ENCODE peak calls at places on chromosomes 7 and 10, in ten cellular contexts. G is GM12878, L is adrenal gland, H is IMR-90, D is fibroblast of lung, A is HL-60, R is tibial artery, Q is Peyer's patch, T is uterus, J is psoas muscle. Z is an unnamed sample.

GRCh38 chr10:79070091-79070610 is 1.4 kb downstream of the ZMIZ1 start:
- DNase-seq in G (no peak), A (no peak), Q (peak), R (no peak), T (peak), H (no peak), L (no peak), D (peak), J (peak), Z (peak)

GRCh38 chr7:1961776-1962276 is 270.9 kb downstream of the MAD1L1 start:
- DNase-seq in Q (no peak), G (peak), J (no peak), R (no peak), T (no peak), H (peak), D (peak), A (no peak), L (no peak), Z (no peak)

GRCh38 chr10:124992462-124993344 is 50.8 kb downstream of the ZRANB1 start:
- DNase-seq in H (peak), T (peak), L (peak), R (peak), D (peak), A (peak), Q (peak), J (peak), G (no peak), Z (no peak)

GRCh38 chr10:1939016-1939415 is 201.7 kb upstream of the ADARB2 start:
- DNase-seq in J (no peak), T (no peak), R (no peak), A (no peak), H (no peak), D (no peak), L (no peak), G (no peak), Q (no peak), Z (no peak)

GRCh38 chr7:150383710-150384397 is 4.7 kb downstream of the ZNF775 start:
- DNase-seq in Q (peak), R (no peak), G (no peak), A (no peak), D (no peak), T (no peak), J (no peak), H (no peak), L (no peak), Z (no peak)

GRCh38 chr7:137882261-137882668 is 35.5 kb upstream of the DGKI start:
- DNase-seq in D (peak), G (peak), A (no peak), L (peak), T (peak), Q (no peak), H (peak), J (peak), R (no peak), Z (no peak)

GRCh38 chr7:21076579-21076978 is 289.9 kb upstream of the SP8 start:
- DNase-seq in H (no peak), D (no peak), R (no peak), L (no peak), A (no peak), G (no peak), T (no peak), Q (no peak), J (no peak), Z (no peak)

GRCh38 chr7:23333671-23334246 is 34.6 kb downstream of the MALSU1 start:
- DNase-seq in T (peak), G (no peak), Q (no peak), A (no peak), H (peak), R (peak), D (peak), L (no peak), J (peak), Z (no peak)

GRCh38 chr10:23375366-23375765 is 30.8 kb upstream of the C10orf67 start:
- DNase-seq in T (no peak), L (no peak), D (no peak), Q (no peak), A (no peak), R (no peak), G (no peak), J (no peak), H (no peak), Z (no peak)

GRCh38 chr10:28913436-28913835 is 236.1 kb downstream of the BAMBI start:
- DNase-seq in H (no peak), J (no peak), R (no peak), A (no peak), T (no peak), D (no peak), L (no peak), G (no peak), Q (no peak), Z (peak)

GRCh38 chr10:37707829-37708578 is 149.4 kb downstream of the ZNF248 start:
- DNase-seq in J (no peak), R (no peak), A (no peak), T (no peak), L (peak), H (no peak), G (no peak), D (no peak), Q (no peak), Z (no peak)

GRCh38 chr10:1056326-1057105 is at the start of gene WDR37:
- DNase-seq in Q (peak), H (peak), L (peak), R (peak), J (peak), D (peak), T (peak), A (peak), G (no peak), Z (peak)

GRCh38 chr7:147400221-147400689 is 1190.3 kb upstream of the C7orf33 start:
- DNase-seq in R (no peak), G (no peak), T (no peak), J (no peak), D (peak), L (no peak), A (no peak), Q (no peak), H (peak), Z (no peak)

GRCh38 chr10:24349379-24350110 is 140.6 kb downstream of the KIAA1217 start:
- DNase-seq in T (no peak), A (no peak), D (peak), G (no peak), R (no peak), Q (no peak), L (no peak), H (peak), J (no peak), Z (no peak)

GRCh38 chr7:66145404-66145843 is 30.8 kb downstream of the CRCP start:
- DNase-seq in R (peak), H (peak), L (peak), D (peak), J (peak), T (peak), A (no peak), G (no peak), Q (peak), Z (no peak)

GRCh38 chr7:43658718-43659548 is 70.4 kb downstream of the COA1 start:
- DNase-seq in A (no peak), J (no peak), L (no peak), G (no peak), R (no peak), H (peak), D (peak), Q (no peak), T (no peak), Z (no peak)

GRCh38 chr10:130045091-130045652 is 65.5 kb downstream of the C10orf143 start:
- DNase-seq in H (no peak), T (no peak), G (no peak), D (no peak), R (no peak), Q (peak), J (no peak), A (no peak), L (no peak), Z (peak)

GRCh38 chr10:688287-688620 is 1.2 kb downstream of the DIP2C start:
- DNase-seq in R (no peak), J (no peak), Q (no peak), A (no peak), L (no peak), G (no peak), D (no peak), T (no peak), H (no peak), Z (no peak)

GRCh38 chr10:117694251-117694650 is 151.7 kb downstream of the EMX2 start:
- DNase-seq in Q (no peak), H (no peak), D (no peak), L (no peak), G (no peak), T (no peak), R (no peak), A (no peak), J (no peak), Z (no peak)

GRCh38 chr7:83751217-83751616 is 102.3 kb upstream of the SEMA3E start:
- DNase-seq in L (no peak), Q (no peak), T (no peak), G (no peak), R (no peak), A (no peak), J (no peak), D (peak), H (no peak), Z (no peak)

GRCh38 chr7:70829221-70830059 is 302.5 kb upstream of the GALNT17 start:
- DNase-seq in L (peak), R (peak), H (peak), Q (peak), G (no peak), D (peak), J (peak), A (peak), T (peak), Z (no peak)

GRCh38 chr7:155727616-155728015 is 83.2 kb downstream of the RBM33 start:
- DNase-seq in D (no peak), J (no peak), G (no peak), A (no peak), T (no peak), L (no peak), Q (no peak), H (no peak), R (no peak), Z (no peak)

GRCh38 chr7:66236713-66237303 is 31.7 kb downstream of the TPST1 start:
- DNase-seq in H (no peak), Q (no peak), J (no peak), D (no peak), A (no peak), R (no peak), G (no peak), L (no peak), T (no peak), Z (no peak)

GRCh38 chr7:94115316-94115715 is 111.2 kb upstream of the BET1 start:
- DNase-seq in G (no peak), L (no peak), H (peak), D (no peak), J (no peak), R (no peak), T (no peak), A (no peak), Q (no peak), Z (no peak)

GRCh38 chr7:141537906-141538305 is 13.3 kb upstream of the AGK start:
- DNase-seq in H (no peak), L (no peak), Q (no peak), R (no peak), J (no peak), A (no peak), T (no peak), D (no peak), G (no peak), Z (no peak)

GRCh38 chr10:118625504-118625903 is 30.1 kb upstream of the PRLHR start:
- DNase-seq in T (peak), Q (no peak), D (no peak), L (no peak), G (no peak), H (no peak), R (no peak), A (no peak), J (no peak), Z (no peak)

GRCh38 chr7:88218836-88219605 is 817 bp downstream of the SRI start:
- DNase-seq in A (peak), L (peak), H (peak), G (peak), D (peak), R (peak), Q (peak), J (peak), T (peak), Z (peak)

GRCh38 chr10:120646738-120647427 is 189.9 kb downstream of the PLPP4 start:
- DNase-seq in D (no peak), Q (no peak), H (no peak), T (no peak), L (no peak), G (no peak), J (no peak), R (no peak), A (no peak), Z (no peak)

GRCh38 chr10:131553121-131553520 is 241.6 kb upstream of the TCERG1L start:
- DNase-seq in J (no peak), D (no peak), L (no peak), G (no peak), H (no peak), T (no peak), R (no peak), A (no peak), Q (no peak), Z (no peak)

GRCh38 chr7:144818516-144818915 is 17.3 kb downstream of the TPK1 start:
- DNase-seq in H (no peak), G (no peak), D (peak), Q (peak), A (no peak), R (no peak), T (no peak), J (no peak), L (no peak), Z (no peak)

GRCh38 chr10:87053121-87053520 is 33.0 kb downstream of the FAM25A start:
- DNase-seq in T (peak), D (peak), R (peak), H (no peak), Q (no peak), L (no peak), G (no peak), A (no peak), J (no peak), Z (no peak)

GRCh38 chr7:110645060-110645459 is 445.9 kb upstream of the LRRN3 start:
- DNase-seq in R (no peak), T (no peak), H (no peak), A (no peak), G (no peak), J (no peak), L (no peak), Q (no peak), D (no peak), Z (no peak)

GRCh38 chr7:130134106-130134636 is 63.8 kb downstream of the KLHDC10 start:
- DNase-seq in G (no peak), A (no peak), J (no peak), L (no peak), Q (no peak), R (no peak), D (no peak), H (no peak), T (no peak), Z (no peak)

GRCh38 chr7:130133029-130133774 is 62.9 kb downstream of the KLHDC10 start:
- DNase-seq in H (no peak), G (no peak), L (no peak), A (no peak), Q (no peak), T (no peak), R (no peak), D (no peak), J (no peak), Z (no peak)

GRCh38 chr7:130134726-130135125 is 64.4 kb downstream of the KLHDC10 start:
- DNase-seq in Q (no peak), D (no peak), H (no peak), A (no peak), R (no peak), L (no peak), G (no peak), T (no peak), J (no peak), Z (no peak)

GRCh38 chr7:130131191-130131834 is 61.0 kb downstream of the KLHDC10 start:
- DNase-seq in D (no peak), G (no peak), R (no peak), J (no peak), Q (no peak), H (no peak), L (no peak), A (no peak), T (no peak), Z (no peak)

GRCh38 chr7:130131964-130132875 is 61.9 kb downstream of the KLHDC10 start:
- DNase-seq in A (no peak), J (no peak), T (no peak), L (no peak), G (no peak), R (no peak), H (no peak), D (no peak), Q (no peak), Z (no peak)
- H3K27ac ChIP-seq in A (no peak), J (no peak), T (no peak), L (no peak), G (no peak), R (no peak), H (no peak), D (no peak), Q (no peak), Z (no peak)

DNA sequence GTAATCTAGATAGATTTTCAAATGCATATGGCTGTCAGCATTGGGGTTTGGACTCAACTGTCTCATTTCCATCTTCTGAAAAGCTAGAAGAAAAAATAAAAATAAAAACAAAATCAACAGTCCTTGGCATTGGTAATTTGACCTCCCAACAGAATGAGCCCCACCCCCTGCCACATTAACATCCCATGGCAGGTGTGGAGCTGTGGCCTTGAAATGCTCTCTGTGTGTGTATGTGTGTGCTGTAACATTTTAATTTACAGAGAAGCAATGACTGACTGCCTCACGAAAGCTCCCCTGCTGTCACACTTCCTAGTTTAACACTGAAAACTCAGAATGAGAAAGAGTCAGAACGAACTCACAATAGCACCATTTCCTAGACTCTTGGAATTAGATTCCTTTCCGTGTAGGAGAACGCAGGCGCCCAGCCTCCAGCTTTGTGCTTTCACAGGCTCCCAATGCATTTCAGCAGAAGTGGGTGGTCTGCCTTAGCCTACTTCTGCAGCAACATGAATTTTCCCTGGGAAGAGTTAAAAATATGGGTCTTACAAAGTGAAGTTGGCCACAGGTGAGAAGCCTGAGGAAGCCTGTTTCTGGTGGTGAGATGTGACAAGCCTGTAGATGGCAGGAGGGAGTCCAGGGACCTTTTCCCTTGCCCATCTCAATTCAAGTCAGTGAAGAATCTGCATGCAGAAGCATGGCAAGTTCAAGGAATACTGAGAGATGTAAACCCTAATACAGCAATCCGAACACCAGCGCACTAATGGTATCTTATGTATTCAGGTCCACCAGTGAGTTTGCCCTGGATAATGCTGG is 73.9 kb downstream of the RHOBTB1 start:
- DNase-seq in J (no peak), T (no peak), Q (no peak), H (no peak), A (no peak), L (no peak), R (no peak), D (no peak), G (no peak), Z (no peak)
- TF ChIP-seq CTCF in J (peak), T (no peak), Q (no peak), H (no peak), A (no peak), L (no peak), R (no peak), D (no peak), G (peak), Z (no peak)

GRCh38 chr7:47653550-47654351 is 71.8 kb upstream of the TNS3 start:
- DNase-seq in L (peak), J (no peak), G (no peak), D (peak), Q (no peak), H (peak), T (no peak), R (no peak), A (no peak), Z (no peak)
- H3K4me3 ChIP-seq in L (no peak), J (no peak), G (no peak), D (no peak), Q (no peak), H (no peak), T (no peak), R (no peak), A (no peak), Z (no peak)

GRCh38 chr7:34425194-34425593 is 232.8 kb upstream of the NPSR1 start:
- DNase-seq in Q (no peak), T (no peak), G (no peak), L (no peak), H (no peak), A (no peak), D (no peak), J (no peak), R (no peak), Z (no peak)
- H3K27ac ChIP-seq in Q (no peak), T (no peak), G (no peak), L (no peak), H (no peak), A (no peak), D (no peak), J (no peak), R (no peak), Z (no peak)

GRCh38 chr7:112012266-112012665 is 193.9 kb downstream of the DOCK4 start:
- DNase-seq in A (no peak), J (no peak), R (no peak), G (no peak), T (no peak), D (no peak), Q (no peak), H (no peak), L (no peak), Z (no peak)

GRCh38 chr7:112006071-112006470 is 200.1 kb downstream of the DOCK4 start:
- DNase-seq in D (no peak), A (no peak), H (no peak), L (no peak), R (no peak), Q (no peak), T (no peak), G (no peak), J (no peak), Z (no peak)

GRCh38 chr7:112007185-112007584 is 199.0 kb downstream of the DOCK4 start:
- DNase-seq in A (no peak), L (no peak), R (no peak), D (no peak), Q (no peak), G (no peak), J (no peak), T (no peak), H (no peak), Z (no peak)

GRCh38 chr7:112010994-112011393 is 195.2 kb downstream of the DOCK4 start:
- DNase-seq in J (no peak), A (no peak), H (no peak), T (no peak), Q (no peak), L (peak), R (no peak), G (no peak), D (no peak), Z (no peak)

GRCh38 chr7:112009081-112009480 is 197.1 kb downstream of the DOCK4 start:
- DNase-seq in Q (no peak), T (no peak), L (no peak), D (peak), H (peak), J (no peak), G (no peak), R (no peak), A (no peak), Z (no peak)
- TF ChIP-seq CTCF in Q (no peak), T (no peak), L (no peak), D (no peak), H (no peak), J (no peak), G (no peak), R (no peak), A (no peak), Z (no peak)

GRCh38 chr7:134893920-134894319 is 92.4 kb upstream of the AGBL3 start:
- DNase-seq in J (no peak), R (no peak), L (no peak), T (no peak), G (no peak), A (no peak), Q (no peak), H (no peak), D (no peak), Z (no peak)
- H3K4me3 ChIP-seq in J (peak), R (no peak), L (no peak), T (no peak), G (no peak), A (no peak), Q (no peak), H (no peak), D (no peak), Z (peak)

Z was measured in coronary artery.